ENCODE peak calls at places on chromosomes 12 and 14, in six cellular contexts. I, U, S, D, C and F are unnamed samples.

GRCh38 chr14:103243764-103244737 is 90.0 kb upstream of the EIF5 start:
- DNase-seq in I (no peak), U (no peak), S (peak), D (no peak), C (no peak), F (no peak)

GRCh38 chr14:69287096-69287991 is 27.4 kb downstream of the GALNT16 start:
- DNase-seq in I (no peak), U (no peak), S (peak), D (no peak), C (no peak), F (no peak)

GRCh38 chr12:62933871-62934798 is 815 bp downstream of the PPM1H start:
- DNase-seq in I (peak), U (peak), S (no peak), D (peak), C (no peak), F (peak)

GRCh38 chr12:125193798-125194562 is 128.7 kb downstream of the AACS start:
- DNase-seq in I (no peak), U (peak), S (no peak), D (no peak), C (no peak), F (peak)

GRCh38 chr14:104343294-104343625 is 204.9 kb downstream of the KIF26A start:
- DNase-seq in I (no peak), U (no peak), S (no peak), D (no peak), C (no peak), F (no peak)

GRCh38 chr14:102225386-102225785 is 79.6 kb downstream of the MOK start:
- DNase-seq in I (no peak), U (no peak), S (no peak), D (no peak), C (no peak), F (no peak)

GRCh38 chr12:57500213-57500612 is 12.3 kb downstream of the MARS1 start:
- DNase-seq in I (no peak), U (no peak), S (no peak), D (no peak), C (no peak), F (no peak)

GRCh38 chr12:1740161-1740948 is 49.5 kb downstream of the ADIPOR2 start:
- DNase-seq in I (no peak), U (no peak), S (no peak), D (no peak), C (no peak), F (no peak)

GRCh38 chr12:4555804-4556203 is 6.2 kb upstream of the DYRK4 start:
- DNase-seq in I (no peak), U (no peak), S (no peak), D (no peak), C (no peak), F (no peak)

GRCh38 chr12:92432724-92433281 is 270.0 kb upstream of the PLEKHG7 start:
- DNase-seq in I (no peak), U (no peak), S (no peak), D (no peak), C (peak), F (no peak)

GRCh38 chr12:90304231-90304630 is 595.6 kb upstream of the ATP2B1 start:
- DNase-seq in I (no peak), U (no peak), S (no peak), D (no peak), C (no peak), F (no peak)
- TF ChIP-seq MYC in I (no peak), U (no peak), S (no peak), D (no peak), C (no peak), F (no peak)

DNA sequence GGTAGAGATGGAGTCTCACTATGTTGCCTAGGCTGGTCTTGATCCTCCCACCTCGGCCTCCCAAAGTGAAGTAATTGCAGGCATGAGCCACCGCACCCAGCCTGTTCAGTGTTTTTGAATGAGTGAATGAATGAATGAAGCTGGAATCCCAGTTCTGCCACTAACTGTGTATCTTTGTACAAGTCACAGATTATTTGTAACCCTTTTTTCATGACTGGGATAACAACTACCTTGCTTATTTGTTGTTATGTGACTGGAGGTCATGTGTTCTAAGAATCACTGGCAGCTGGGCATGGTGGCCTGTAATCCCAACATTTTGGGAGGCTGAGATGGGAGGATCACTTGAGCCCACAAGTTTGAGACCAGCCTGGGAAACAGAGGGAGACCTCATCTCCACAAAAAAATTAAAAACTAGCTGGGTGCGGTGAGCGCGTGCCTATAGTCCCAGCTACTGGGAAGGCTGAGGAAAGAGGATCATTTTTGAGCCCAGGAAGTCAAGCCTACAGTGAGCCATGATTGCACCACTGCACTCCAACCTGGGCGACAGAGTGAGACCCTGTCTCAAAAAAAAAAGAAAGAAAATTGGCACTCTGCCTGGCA is 13.3 kb upstream of the NUMB start:
- DNase-seq in I (no peak), U (no peak), S (no peak), D (no peak), C (no peak), F (no peak)
- TF ChIP-seq MYC in I (no peak), U (no peak), S (no peak), D (no peak), C (no peak), F (no peak)

GRCh38 chr14:31567651-31568050 is 6.4 kb downstream of the NUBPL start:
- DNase-seq in I (no peak), U (no peak), S (no peak), D (peak), C (no peak), F (no peak)
- TF ChIP-seq MYC in I (no peak), U (no peak), S (no peak), D (no peak), C (no peak), F (no peak)

DNA sequence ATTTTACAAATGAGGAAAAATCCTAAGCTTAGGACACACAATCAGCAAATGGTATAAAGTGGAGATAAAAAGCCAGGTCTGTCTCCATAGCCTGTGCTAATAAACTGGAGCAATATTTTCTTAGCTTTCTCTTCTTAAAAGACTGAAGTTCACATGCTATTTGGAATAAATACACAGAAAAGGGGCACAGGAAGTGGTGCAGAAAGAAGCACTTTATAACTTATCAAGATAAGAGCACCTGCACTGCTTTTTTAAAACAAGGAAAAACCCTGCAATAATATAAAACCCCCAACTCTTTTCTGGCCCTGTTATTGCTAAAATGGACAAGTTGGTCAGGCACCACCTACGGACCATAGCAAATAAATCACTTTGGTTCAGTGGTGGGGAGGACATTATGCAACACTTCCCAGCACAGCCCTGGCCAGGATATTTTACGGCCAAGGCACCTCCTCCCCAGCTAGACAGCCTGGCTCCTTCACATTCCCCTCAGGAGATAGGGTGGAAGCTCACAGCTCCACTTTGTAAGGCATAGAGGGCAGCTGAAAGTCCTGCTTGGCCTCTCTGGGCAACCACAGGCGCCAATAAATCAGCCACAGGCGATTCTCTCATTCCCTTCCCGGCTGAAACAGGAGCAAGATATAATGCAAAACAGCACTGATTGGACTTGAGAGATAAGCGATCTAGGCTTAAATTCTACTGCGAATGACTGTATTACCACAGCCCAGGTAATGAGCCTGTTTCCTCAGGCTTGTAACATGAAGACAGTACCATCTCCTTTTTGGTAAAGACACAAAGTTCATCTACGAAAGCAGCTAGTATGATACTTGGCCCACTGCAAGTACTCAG is 2.1 kb downstream of the ZBTB25 start:
- DNase-seq in I (peak), U (no peak), S (peak), D (peak), C (no peak), F (peak)
- TF ChIP-seq MYC in I (no peak), U (no peak), S (no peak), D (no peak), C (no peak), F (no peak)